ENCODE peak calls at places on chromosomes 3 and 15, in six cellular contexts. U is body of pancreas, J is HCT116, W is lower leg skin, F is right lobe of liver, K is tibial nerve. D is an unnamed sample.

GRCh38 chr15:76360416-76360815 is 23.8 kb downstream of the ISL2 start:
- DNase-seq in U (no peak), J (no peak), W (no peak), F (no peak), K (no peak), D (no peak)

GRCh38 chr3:15326037-15326436 is 6.3 kb downstream of the SH3BP5 start:
- DNase-seq in U (no peak), J (no peak), W (peak; percentile 88), F (peak; percentile 90), K (peak; percentile 58), D (peak; percentile 48)

GRCh38 chr3:25176999-25177398 is 251.1 kb upstream of the RARB start:
- DNase-seq in U (no peak), J (no peak), W (no peak), F (no peak), K (no peak), D (no peak)

GRCh38 chr3:139537325-139537724 is 2.2 kb downstream of the RBP1 start:
- DNase-seq in U (no peak), J (peak; percentile 72), W (no peak), F (no peak), K (no peak), D (no peak)

GRCh38 chr3:21893250-21893649 is 142.2 kb upstream of the ZNF385D start:
- DNase-seq in U (no peak), J (no peak), W (no peak), F (no peak), K (no peak), D (no peak)

GRCh38 chr15:39919740-39920509 is at the start of gene GPR176:
- DNase-seq in U (peak; percentile 19), J (no peak), W (peak; percentile 93), F (peak; percentile 50), K (peak; percentile 25), D (peak; percentile 17)

GRCh38 chr3:160163259-160163878 is 61.9 kb upstream of the C3orf80 start:
- DNase-seq in U (no peak), J (peak; percentile 23), W (no peak), F (no peak), K (no peak), D (no peak)

GRCh38 chr15:41502787-41503668 is 9.4 kb downstream of the ITPKA start:
- DNase-seq in U (no peak), J (no peak), W (no peak), F (no peak), K (no peak), D (no peak)

GRCh38 chr3:58238830-58239229 is 1.2 kb downstream of the ABHD6 start:
- DNase-seq in U (no peak), J (no peak), W (no peak), F (no peak), K (no peak), D (no peak)

GRCh38 chr15:87293016-87293415 is 963.5 kb downstream of the NTRK3 start:
- DNase-seq in U (no peak), J (no peak), W (no peak), F (no peak), K (no peak), D (no peak)

GRCh38 chr3:13022348-13023250 is 50.6 kb downstream of the IQSEC1 start:
- DNase-seq in U (peak; percentile 70), J (no peak), W (peak; percentile 94), F (no peak), K (no peak), D (peak; percentile 47)

GRCh38 chr3:101320475-101320874 is at the start of gene IMPG2:
- DNase-seq in U (no peak), J (no peak), W (no peak), F (no peak), K (no peak), D (no peak)

GRCh38 chr15:67130673-67131601 is 65.5 kb downstream of the SMAD3 start:
- DNase-seq in U (no peak), J (no peak), W (no peak), F (no peak), K (no peak), D (peak; percentile 41)

GRCh38 chr3:50353231-50354004 is 2.8 kb downstream of the CYB561D2 start:
- DNase-seq in U (no peak), J (no peak), W (no peak), F (no peak), K (no peak), D (no peak)

GRCh38 chr3:50352762-50353161 is 2.1 kb downstream of the CYB561D2 start:
- DNase-seq in U (no peak), J (no peak), W (no peak), F (no peak), K (no peak), D (no peak)

GRCh38 chr3:50351318-50351687 is 641 bp downstream of the CYB561D2 start:
- DNase-seq in U (no peak), J (no peak), W (no peak), F (no peak), K (no peak), D (no peak)

GRCh38 chr3:50350213-50350526 is 405 bp downstream of the NPRL2 start:
- DNase-seq in U (no peak), J (no peak), W (no peak), F (no peak), K (no peak), D (no peak)

DNA sequence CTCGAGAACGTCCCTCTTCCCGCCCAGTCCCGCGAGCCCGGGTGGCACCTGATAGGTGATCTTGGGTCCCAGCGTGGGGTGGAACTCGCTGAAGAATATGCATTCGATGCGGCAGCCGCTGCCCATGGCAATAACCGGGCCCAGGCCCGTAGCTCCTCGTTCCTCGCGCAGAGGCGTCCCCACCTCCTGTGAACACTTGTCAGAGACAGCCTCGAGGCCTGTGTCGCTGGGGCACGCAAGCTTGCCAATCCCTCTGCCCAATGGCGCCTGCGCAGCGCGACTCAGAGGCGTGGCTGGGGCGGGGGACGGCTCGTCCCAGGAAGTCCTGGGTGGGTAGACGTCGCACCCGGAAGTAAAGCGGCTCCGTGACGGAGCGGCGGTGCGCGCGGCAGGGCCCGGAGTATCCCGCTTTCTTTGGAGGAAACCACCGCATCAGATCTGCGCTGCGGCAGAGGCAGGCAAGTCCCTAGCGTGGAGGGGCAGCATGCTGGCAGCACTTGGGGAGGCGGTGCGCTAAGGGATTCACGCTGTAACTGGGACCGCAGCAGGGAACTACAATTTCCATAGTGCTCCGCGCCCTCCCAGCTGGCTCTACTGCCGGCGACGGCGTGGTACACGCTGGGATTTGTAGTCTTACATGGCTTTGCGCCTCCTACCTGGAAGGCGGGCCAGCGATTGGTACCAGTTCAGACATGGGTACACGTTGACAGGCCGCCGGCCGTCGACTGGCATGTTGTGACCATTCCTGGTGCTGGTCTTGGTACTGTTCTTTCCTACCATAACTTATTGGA is at the start of the genes CYB561D2 and NPRL2:
- DNase-seq in U (peak; percentile 97), J (peak; percentile 89), W (peak; percentile 99), F (peak; percentile 99), K (peak; percentile 92), D (peak; percentile 94)
- TF ChIP-seq POLR2A in U (peak; percentile 97), J (peak; percentile 78), W (no peak), F (peak; percentile 89), K (peak; percentile 61), D (peak; percentile 90)

GRCh38 chr3:50267280-50267913 is 1.6 kb upstream of the SEMA3B start:
- DNase-seq in U (peak; percentile 84), J (no peak), W (no peak), F (peak; percentile 77), K (peak; percentile 59), D (peak; percentile 69)
- TF ChIP-seq POLR2A in U (peak; percentile 84), J (no peak), W (no peak), F (peak; percentile 39), K (no peak), D (no peak)

GRCh38 chr3:128624526-128625138 is 26.0 kb downstream of the RPN1 start:
- DNase-seq in U (no peak), J (no peak), W (no peak), F (no peak), K (no peak), D (no peak)
- TF ChIP-seq POLR2A in U (no peak), J (no peak), W (no peak), F (no peak), K (no peak), D (no peak)

GRCh38 chr15:75338661-75339240 is 2.9 kb downstream of the COMMD4 start:
- DNase-seq in U (no peak), J (no peak), W (no peak), F (no peak), K (no peak), D (no peak)

GRCh38 chr15:75335313-75335704 is 554 bp upstream of the COMMD4 start:
- DNase-seq in U (no peak), J (no peak), W (no peak), F (no peak), K (no peak), D (no peak)

GRCh38 chr15:75339531-75340240 is 3.8 kb downstream of the COMMD4 start:
- DNase-seq in U (no peak), J (no peak), W (no peak), F (no peak), K (no peak), D (no peak)

GRCh38 chr15:75335705-75336355 is at the start of gene COMMD4:
- DNase-seq in U (peak; percentile 99), J (peak; percentile 91), W (peak; percentile 99), F (peak; percentile 96), K (peak; percentile 98), D (peak; percentile 95)
- TF ChIP-seq POLR2A in U (peak; percentile 32), J (no peak), W (no peak), F (peak; percentile 22), K (no peak), D (no peak)

DNA sequence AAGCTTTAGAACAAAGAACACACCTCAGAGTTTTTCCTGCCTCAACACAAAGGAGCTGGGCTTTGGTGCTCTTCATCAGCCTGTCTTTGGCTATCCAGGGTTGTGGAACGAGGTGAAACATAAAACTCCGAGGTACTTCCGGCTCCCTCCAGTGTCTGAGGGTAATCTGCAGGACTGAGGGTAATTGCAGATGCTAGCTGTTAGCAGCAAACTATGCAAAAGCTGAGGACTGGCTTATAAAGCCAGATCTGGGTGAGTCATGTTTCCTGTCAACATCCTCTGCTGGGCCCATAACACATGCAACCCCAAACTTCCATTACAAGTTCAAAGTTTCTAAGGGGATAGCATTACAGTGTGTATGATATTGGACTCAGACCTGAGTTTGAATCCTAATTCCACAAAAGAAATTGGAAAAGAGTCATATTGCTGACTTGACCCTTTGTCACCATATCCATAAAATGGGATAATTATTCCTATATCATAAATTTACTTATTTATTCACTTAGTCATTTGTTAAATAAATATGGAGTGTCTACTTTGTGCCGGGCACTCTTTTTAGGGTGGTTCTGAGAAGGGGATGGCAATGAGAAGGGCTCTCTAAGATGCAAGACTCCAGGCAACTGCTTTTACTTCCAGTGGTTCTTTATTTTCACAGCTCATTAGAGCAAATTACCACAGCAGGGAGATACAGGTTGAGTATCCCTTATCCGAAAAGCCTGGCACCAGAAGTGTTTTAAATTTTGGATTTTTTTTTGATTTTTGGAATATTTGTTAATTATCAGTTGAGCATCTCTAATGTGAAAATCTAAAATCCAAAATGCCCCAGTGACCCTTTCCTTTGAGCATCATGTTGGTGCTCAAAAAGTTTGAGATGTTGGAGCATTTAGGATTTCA is 9.5 kb upstream of the TRIM69 start:
- DNase-seq in U (peak; percentile 14), J (peak; percentile 52), W (no peak), F (no peak), K (peak; percentile 37), D (peak; percentile 29)
- TF ChIP-seq POLR2A in U (peak; percentile 58), J (peak; percentile 98), W (no peak), F (peak; percentile 71), K (peak; percentile 7), D (peak; percentile 33)

D was measured in gastrocnemius medialis.